ENCODE peak calls at places on chromosomes 16 and 17, in four cellular contexts. One of them, this sample, is unnamed.
A peak's percentile ranks its signal among the peaks of the same experiment; 100 is the strongest.

GRCh38 chr17:82418001-82418986 is at the start of the genes HEXD and OGFOD3:
- DNase-seq in tibial nerve: peak; percentile 66
- DNase-seq in foreskin fibroblast: peak; percentile 95
- DNase-seq in choroid plexus epithelial cell: peak; percentile 82
- DNase-seq in this sample: peak; percentile 99

GRCh38 chr16:87173294-87173883 is 143.8 kb downstream of the C16orf95 start:
- DNase-seq in tibial nerve: no peak
- DNase-seq in choroid plexus epithelial cell: no peak
- DNase-seq in foreskin fibroblast: no peak
- DNase-seq in this sample: no peak

GRCh38 chr16:56190903-56191806 is at the start of gene GNAO1:
- DNase-seq in foreskin fibroblast: peak; percentile 80
- DNase-seq in tibial nerve: no peak
- DNase-seq in choroid plexus epithelial cell: peak; percentile 37
- DNase-seq in this sample: peak; percentile 65

GRCh38 chr17:80277751-80278671 is 17.4 kb downstream of the RNF213 start:
- DNase-seq in foreskin fibroblast: no peak
- DNase-seq in tibial nerve: no peak
- DNase-seq in choroid plexus epithelial cell: peak; percentile 75
- DNase-seq in this sample: no peak

GRCh38 chr16:21638573-21638975 is 13.8 kb downstream of the IGSF6 start:
- DNase-seq in tibial nerve: no peak
- DNase-seq in foreskin fibroblast: peak; percentile 88
- DNase-seq in choroid plexus epithelial cell: peak; percentile 42
- DNase-seq in this sample: peak; percentile 40

GRCh38 chr16:1174477-1175357 is 21.8 kb downstream of the CACNA1H start:
- DNase-seq in choroid plexus epithelial cell: peak; percentile 49
- DNase-seq in foreskin fibroblast: peak; percentile 11
- DNase-seq in tibial nerve: no peak
- DNase-seq in this sample: no peak

GRCh38 chr17:83013779-83014117 is 65.7 kb upstream of the METRNL start:
- DNase-seq in foreskin fibroblast: no peak
- DNase-seq in choroid plexus epithelial cell: no peak
- DNase-seq in tibial nerve: no peak
- DNase-seq in this sample: no peak

GRCh38 chr17:61335845-61336655 is 63.6 kb upstream of the TBX2 start:
- DNase-seq in tibial nerve: no peak
- DNase-seq in choroid plexus epithelial cell: peak; percentile 57
- DNase-seq in foreskin fibroblast: peak; percentile 82
- DNase-seq in this sample: no peak

GRCh38 chr16:53105565-53105964 is 50.8 kb downstream of the CHD9 start:
- DNase-seq in choroid plexus epithelial cell: no peak
- DNase-seq in foreskin fibroblast: no peak
- DNase-seq in tibial nerve: no peak
- DNase-seq in this sample: no peak

GRCh38 chr17:81509048-81509686 is 3.4 kb downstream of the ACTG1 start:
- DNase-seq in foreskin fibroblast: peak; percentile 45
- DNase-seq in tibial nerve: no peak
- DNase-seq in choroid plexus epithelial cell: peak; percentile 36
- DNase-seq in this sample: no peak

GRCh38 chr16:75107505-75107904 is 9.1 kb downstream of the LDHD start:
- DNase-seq in tibial nerve: no peak
- DNase-seq in choroid plexus epithelial cell: no peak
- DNase-seq in foreskin fibroblast: no peak
- DNase-seq in this sample: no peak

GRCh38 chr17:51560398-51560797 is 300.1 kb downstream of the UTP18 start:
- DNase-seq in foreskin fibroblast: no peak
- DNase-seq in tibial nerve: no peak
- DNase-seq in choroid plexus epithelial cell: no peak
- DNase-seq in this sample: no peak

GRCh38 chr16:2371421-2371820 is 30.9 kb upstream of the ABCA3 start:
- DNase-seq in foreskin fibroblast: no peak
- DNase-seq in tibial nerve: no peak
- DNase-seq in choroid plexus epithelial cell: peak; percentile 23
- DNase-seq in this sample: no peak

GRCh38 chr17:42679492-42680330 is 1.9 kb downstream of the CCR10 start:
- DNase-seq in foreskin fibroblast: peak; percentile 92
- DNase-seq in choroid plexus epithelial cell: peak; percentile 75
- DNase-seq in tibial nerve: no peak
- DNase-seq in this sample: peak; percentile 89

GRCh38 chr17:2211661-2212327 is 91.8 kb downstream of the SMG6 start:
- DNase-seq in tibial nerve: no peak
- DNase-seq in foreskin fibroblast: no peak
- DNase-seq in choroid plexus epithelial cell: no peak
- DNase-seq in this sample: no peak

GRCh38 chr16:10594312-10594950 is 14.0 kb upstream of the EMP2 start:
- DNase-seq in foreskin fibroblast: no peak
- DNase-seq in choroid plexus epithelial cell: no peak
- DNase-seq in tibial nerve: no peak
- DNase-seq in this sample: no peak

GRCh38 chr17:50550661-50551432 is 3.9 kb downstream of the SPATA20 start:
- DNase-seq in choroid plexus epithelial cell: peak; percentile 95
- DNase-seq in foreskin fibroblast: peak; percentile 94
- DNase-seq in tibial nerve: peak; percentile 68
- DNase-seq in this sample: no peak

GRCh38 chr17:65918921-65919546 is 272.9 kb downstream of the CEP112 start:
- DNase-seq in tibial nerve: no peak
- DNase-seq in foreskin fibroblast: peak; percentile 25
- DNase-seq in choroid plexus epithelial cell: peak; percentile 48
- DNase-seq in this sample: no peak
- TF ChIP-seq CTCF in tibial nerve: no peak
- TF ChIP-seq CTCF in foreskin fibroblast: peak; percentile 28
- TF ChIP-seq CTCF in choroid plexus epithelial cell: peak; percentile 68
- TF ChIP-seq CTCF in this sample: no peak

DNA sequence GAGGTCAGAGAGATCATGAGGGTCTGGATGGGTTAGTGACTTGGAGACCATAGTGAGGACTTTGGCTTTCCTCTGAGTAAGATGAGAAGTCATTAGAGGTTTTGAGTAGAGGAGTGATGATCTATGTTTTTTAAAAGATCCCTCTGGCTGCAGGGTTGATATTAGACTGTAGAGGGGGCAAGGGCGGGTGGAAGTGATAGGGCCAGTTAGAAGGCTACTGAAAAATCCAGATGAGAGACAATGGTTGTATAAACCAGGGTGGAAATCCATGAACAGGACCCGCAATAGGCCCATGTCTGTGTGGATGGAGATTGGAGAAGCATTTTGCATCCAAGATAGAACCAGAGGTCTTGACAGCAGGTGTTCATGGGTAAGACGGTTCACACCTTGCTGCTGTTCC is 9.8 kb downstream of the ITGAL start:
- DNase-seq in foreskin fibroblast: peak; percentile 30
- DNase-seq in choroid plexus epithelial cell: peak; percentile 5
- DNase-seq in tibial nerve: no peak
- DNase-seq in this sample: no peak
- TF ChIP-seq CTCF in foreskin fibroblast: peak; percentile 14
- TF ChIP-seq CTCF in choroid plexus epithelial cell: peak; percentile 42
- TF ChIP-seq CTCF in tibial nerve: no peak
- TF ChIP-seq CTCF in this sample: no peak

DNA sequence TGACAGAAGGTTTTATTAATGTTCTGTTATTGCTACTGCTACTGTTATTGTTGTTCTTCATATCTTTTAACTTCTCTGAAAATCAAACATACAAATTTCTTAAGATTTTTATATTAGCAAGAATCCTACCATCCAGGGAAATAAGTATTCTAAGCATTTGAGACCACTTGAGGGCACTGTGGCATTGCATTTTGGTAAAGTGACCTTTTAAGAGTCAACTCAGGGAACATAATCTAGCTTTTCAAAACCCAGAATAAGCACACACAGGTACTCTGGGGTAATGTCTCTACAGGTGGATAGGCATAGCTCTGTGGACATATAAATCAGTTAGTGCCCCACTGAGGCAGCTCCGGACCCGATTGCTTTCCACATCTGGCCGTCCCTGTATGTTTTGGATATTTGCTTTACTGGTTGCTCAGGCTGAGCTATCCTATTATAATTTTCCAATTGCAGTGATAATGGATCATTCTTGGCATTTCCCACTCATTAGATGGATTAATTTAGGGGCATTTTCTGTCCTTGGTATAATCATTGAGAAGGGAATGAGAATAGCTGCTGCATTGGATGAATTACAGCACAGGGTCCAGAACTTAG is 1425.1 kb upstream of the CDH8 start:
- DNase-seq in foreskin fibroblast: peak; percentile 25
- DNase-seq in tibial nerve: peak; percentile 8
- DNase-seq in choroid plexus epithelial cell: peak; percentile 62
- DNase-seq in this sample: no peak
- TF ChIP-seq CTCF in foreskin fibroblast: peak; percentile 44
- TF ChIP-seq CTCF in tibial nerve: peak; percentile 21
- TF ChIP-seq CTCF in choroid plexus epithelial cell: peak; percentile 47
- TF ChIP-seq CTCF in this sample: peak; percentile 23

GRCh38 chr16:49465661-49466528 is 92.3 kb downstream of the C16orf78 start:
- DNase-seq in choroid plexus epithelial cell: no peak
- DNase-seq in foreskin fibroblast: no peak
- DNase-seq in tibial nerve: no peak
- DNase-seq in this sample: no peak

GRCh38 chr16:49463529-49463928 is 89.9 kb downstream of the C16orf78 start:
- DNase-seq in foreskin fibroblast: no peak
- DNase-seq in tibial nerve: no peak
- DNase-seq in choroid plexus epithelial cell: no peak
- DNase-seq in this sample: peak; percentile 84

GRCh38 chr16:49464093-49464492 is 90.5 kb downstream of the C16orf78 start:
- DNase-seq in foreskin fibroblast: no peak
- DNase-seq in choroid plexus epithelial cell: no peak
- DNase-seq in tibial nerve: no peak
- DNase-seq in this sample: no peak

GRCh38 chr16:49466529-49466831 is 92.9 kb downstream of the C16orf78 start:
- DNase-seq in foreskin fibroblast: no peak
- DNase-seq in choroid plexus epithelial cell: no peak
- DNase-seq in tibial nerve: no peak
- DNase-seq in this sample: no peak

GRCh38 chr16:49464877-49465504 is 91.4 kb downstream of the C16orf78 start:
- DNase-seq in foreskin fibroblast: no peak
- DNase-seq in tibial nerve: no peak
- DNase-seq in choroid plexus epithelial cell: no peak
- DNase-seq in this sample: peak; percentile 54
- TF ChIP-seq CTCF in foreskin fibroblast: peak; percentile 4
- TF ChIP-seq CTCF in tibial nerve: no peak
- TF ChIP-seq CTCF in choroid plexus epithelial cell: peak; percentile 13
- TF ChIP-seq CTCF in this sample: peak; percentile 50

GRCh38 chr17:79090503-79091372 is 16.1 kb downstream of the ENGASE start:
- DNase-seq in tibial nerve: no peak
- DNase-seq in choroid plexus epithelial cell: peak; percentile 15
- DNase-seq in foreskin fibroblast: peak; percentile 53
- DNase-seq in this sample: no peak
- TF ChIP-seq CTCF in tibial nerve: peak; percentile 27
- TF ChIP-seq CTCF in choroid plexus epithelial cell: peak; percentile 37
- TF ChIP-seq CTCF in foreskin fibroblast: peak; percentile 32
- TF ChIP-seq CTCF in this sample: no peak

GRCh38 chr16:66714659-66715307 is 18.2 kb upstream of the CMTM4 start:
- DNase-seq in foreskin fibroblast: peak; percentile 42
- DNase-seq in tibial nerve: no peak
- DNase-seq in choroid plexus epithelial cell: no peak
- DNase-seq in this sample: no peak

GRCh38 chr16:66714062-66714461 is 17.5 kb upstream of the CMTM4 start:
- DNase-seq in choroid plexus epithelial cell: no peak
- DNase-seq in foreskin fibroblast: no peak
- DNase-seq in tibial nerve: no peak
- DNase-seq in this sample: no peak

GRCh38 chr16:66719246-66719645 is 22.7 kb upstream of the CMTM4 start:
- DNase-seq in choroid plexus epithelial cell: no peak
- DNase-seq in tibial nerve: no peak
- DNase-seq in foreskin fibroblast: no peak
- DNase-seq in this sample: no peak

GRCh38 chr16:66717776-66718175 is 21.2 kb upstream of the CMTM4 start:
- DNase-seq in tibial nerve: no peak
- DNase-seq in choroid plexus epithelial cell: no peak
- DNase-seq in foreskin fibroblast: peak; percentile 65
- DNase-seq in this sample: no peak

DNA sequence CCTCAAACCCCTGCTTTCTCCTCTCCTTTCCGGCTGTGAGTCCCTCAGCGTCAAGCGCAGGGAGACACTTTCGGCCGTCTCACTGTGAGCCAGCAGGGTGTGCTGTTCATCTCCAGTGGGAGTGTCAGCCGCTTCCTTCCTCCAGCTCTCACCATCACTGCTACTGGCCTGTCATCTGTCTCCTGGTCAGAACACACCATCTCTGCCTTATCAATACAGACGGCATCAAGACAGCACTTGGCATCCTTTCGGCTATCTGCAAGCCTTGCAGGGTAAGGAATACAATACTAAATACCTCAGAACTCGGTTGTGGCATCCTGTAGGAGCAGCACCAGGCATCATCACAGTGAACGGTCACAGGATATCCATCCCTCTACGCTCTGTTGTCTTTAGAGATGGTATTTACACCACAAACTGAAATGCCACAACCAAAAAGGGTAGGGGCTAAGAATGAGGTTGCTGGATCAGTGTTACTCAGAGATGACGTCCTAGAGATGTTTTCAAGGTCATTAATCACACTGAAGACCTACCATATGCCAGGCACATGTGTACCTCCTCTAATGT is 20.7 kb upstream of the CMTM4 start:
- DNase-seq in foreskin fibroblast: peak; percentile 86
- DNase-seq in choroid plexus epithelial cell: peak; percentile 74
- DNase-seq in tibial nerve: no peak
- DNase-seq in this sample: no peak
- TF ChIP-seq CTCF in foreskin fibroblast: peak; percentile 72
- TF ChIP-seq CTCF in choroid plexus epithelial cell: peak; percentile 83
- TF ChIP-seq CTCF in tibial nerve: peak; percentile 46
- TF ChIP-seq CTCF in this sample: peak; percentile 40

DNA sequence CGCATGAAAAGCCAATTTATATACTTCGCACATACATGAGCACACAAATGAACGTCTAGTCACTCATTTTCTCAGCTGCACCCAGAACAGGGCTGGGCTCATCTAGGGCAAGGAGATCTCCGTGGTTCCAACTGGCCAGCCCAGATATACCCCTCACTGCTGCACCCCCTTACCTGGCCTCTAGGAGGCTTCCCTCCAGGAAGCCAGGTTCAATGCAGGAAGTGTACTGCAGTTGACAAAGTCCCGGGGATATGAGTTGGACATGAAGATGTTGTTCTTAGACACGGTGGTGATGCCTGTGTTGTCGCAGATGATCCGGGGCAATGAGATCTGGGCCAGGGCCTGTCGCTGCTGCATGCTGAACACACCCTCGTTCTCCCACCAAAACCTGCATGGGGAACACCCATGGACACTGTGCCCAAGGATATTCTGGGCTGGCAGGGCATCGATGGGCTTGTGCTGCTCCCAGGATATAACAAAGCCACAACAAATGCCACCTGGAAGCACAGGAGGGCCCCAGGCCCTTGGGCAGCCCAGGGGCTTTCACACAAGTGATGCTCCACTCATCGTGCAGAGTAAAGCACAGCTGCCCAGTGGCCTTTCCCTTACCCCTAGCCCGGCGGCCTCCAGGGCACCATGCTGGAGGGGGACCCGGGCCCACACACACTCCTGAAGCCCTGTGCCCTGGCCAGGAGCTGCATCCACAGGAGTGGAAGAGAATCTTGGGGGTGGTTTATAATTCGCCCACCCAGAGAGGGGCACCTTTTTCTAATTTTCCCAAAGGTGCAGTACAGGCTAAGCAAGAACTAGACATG is 10.1 kb downstream of the MPO start:
- DNase-seq in choroid plexus epithelial cell: no peak
- DNase-seq in tibial nerve: no peak
- DNase-seq in foreskin fibroblast: no peak
- DNase-seq in this sample: no peak
- TF ChIP-seq CTCF in choroid plexus epithelial cell: peak; percentile 27
- TF ChIP-seq CTCF in tibial nerve: no peak
- TF ChIP-seq CTCF in foreskin fibroblast: no peak
- TF ChIP-seq CTCF in this sample: no peak

GRCh38 chr17:62671553-62671952 is 44.1 kb downstream of the MRC2 start:
- DNase-seq in foreskin fibroblast: no peak
- DNase-seq in tibial nerve: no peak
- DNase-seq in choroid plexus epithelial cell: no peak
- DNase-seq in this sample: no peak
- TF ChIP-seq CTCF in foreskin fibroblast: no peak
- TF ChIP-seq CTCF in tibial nerve: no peak
- TF ChIP-seq CTCF in choroid plexus epithelial cell: no peak
- TF ChIP-seq CTCF in this sample: no peak